ENCODE peak calls at places on chromosomes 3 and 15, in five cellular contexts. One of them, this sample, is unnamed.

GRCh38 chr15:27486676-27487290 is 515.8 kb downstream of the GABRG3 start:
- DNase-seq in heart left ventricle: no peak
- DNase-seq in IMR-90: no peak
- DNase-seq in neural progenitor cell: no peak
- DNase-seq in esophagus squamous epithelium: no peak
- DNase-seq in this sample: no peak

GRCh38 chr3:9686050-9686384 is 17.6 kb upstream of the CPNE9 start:
- DNase-seq in esophagus squamous epithelium: no peak
- DNase-seq in heart left ventricle: no peak
- DNase-seq in neural progenitor cell: no peak
- DNase-seq in IMR-90: no peak
- DNase-seq in this sample: no peak

GRCh38 chr15:29208352-29208751 is 61.3 kb downstream of the NSMCE3 start:
- DNase-seq in neural progenitor cell: no peak
- DNase-seq in IMR-90: no peak
- DNase-seq in esophagus squamous epithelium: no peak
- DNase-seq in heart left ventricle: no peak
- DNase-seq in this sample: no peak

GRCh38 chr3:184645304-184645703 is 66.6 kb downstream of the MAGEF1 start:
- DNase-seq in IMR-90: peak
- DNase-seq in heart left ventricle: no peak
- DNase-seq in neural progenitor cell: no peak
- DNase-seq in esophagus squamous epithelium: no peak
- DNase-seq in this sample: no peak

GRCh38 chr3:42683875-42684593 is 1.3 kb upstream of the KLHL40 start:
- DNase-seq in heart left ventricle: peak
- DNase-seq in neural progenitor cell: no peak
- DNase-seq in esophagus squamous epithelium: no peak
- DNase-seq in IMR-90: peak
- DNase-seq in this sample: no peak

GRCh38 chr15:20340331-20340811 is 201.2 kb downstream of the GOLGA6L6 start:
- DNase-seq in neural progenitor cell: no peak
- DNase-seq in heart left ventricle: peak
- DNase-seq in esophagus squamous epithelium: no peak
- DNase-seq in IMR-90: peak
- DNase-seq in this sample: peak

GRCh38 chr3:58627580-58627894 is 39.0 kb downstream of the FAM3D start:
- DNase-seq in esophagus squamous epithelium: no peak
- DNase-seq in IMR-90: no peak
- DNase-seq in heart left ventricle: peak
- DNase-seq in neural progenitor cell: no peak
- DNase-seq in this sample: no peak

GRCh38 chr3:25094932-25095690 is 333.0 kb upstream of the RARB start:
- DNase-seq in IMR-90: no peak
- DNase-seq in heart left ventricle: no peak
- DNase-seq in esophagus squamous epithelium: no peak
- DNase-seq in neural progenitor cell: no peak
- DNase-seq in this sample: no peak

GRCh38 chr15:38111070-38111469 is 141.6 kb upstream of the SPRED1 start:
- DNase-seq in esophagus squamous epithelium: no peak
- DNase-seq in IMR-90: no peak
- DNase-seq in neural progenitor cell: no peak
- DNase-seq in heart left ventricle: no peak
- DNase-seq in this sample: no peak

GRCh38 chr3:63333815-63334214 is 55.7 kb downstream of the SYNPR start:
- DNase-seq in neural progenitor cell: no peak
- DNase-seq in IMR-90: peak
- DNase-seq in esophagus squamous epithelium: no peak
- DNase-seq in heart left ventricle: no peak
- DNase-seq in this sample: no peak
- TF ChIP-seq CTCF in neural progenitor cell: peak
- TF ChIP-seq CTCF in IMR-90: peak
- TF ChIP-seq CTCF in esophagus squamous epithelium: no peak
- TF ChIP-seq CTCF in heart left ventricle: peak
- TF ChIP-seq CTCF in this sample: no peak

GRCh38 chr3:17087509-17087908 is 202.8 kb downstream of the PLCL2 start:
- DNase-seq in IMR-90: no peak
- DNase-seq in neural progenitor cell: no peak
- DNase-seq in esophagus squamous epithelium: no peak
- DNase-seq in heart left ventricle: no peak
- DNase-seq in this sample: no peak
- H3K27ac ChIP-seq in IMR-90: no peak
- H3K27ac ChIP-seq in neural progenitor cell: no peak
- H3K27ac ChIP-seq in esophagus squamous epithelium: no peak
- H3K27ac ChIP-seq in heart left ventricle: peak
- H3K27ac ChIP-seq in this sample: no peak

GRCh38 chr3:49700453-49701128 is 11.2 kb downstream of the RNF123 start:
- DNase-seq in neural progenitor cell: peak
- DNase-seq in esophagus squamous epithelium: no peak
- DNase-seq in IMR-90: no peak
- DNase-seq in heart left ventricle: no peak
- DNase-seq in this sample: no peak
- TF ChIP-seq CTCF in neural progenitor cell: peak
- TF ChIP-seq CTCF in esophagus squamous epithelium: no peak
- TF ChIP-seq CTCF in IMR-90: no peak
- TF ChIP-seq CTCF in heart left ventricle: no peak
- TF ChIP-seq CTCF in this sample: no peak

DNA sequence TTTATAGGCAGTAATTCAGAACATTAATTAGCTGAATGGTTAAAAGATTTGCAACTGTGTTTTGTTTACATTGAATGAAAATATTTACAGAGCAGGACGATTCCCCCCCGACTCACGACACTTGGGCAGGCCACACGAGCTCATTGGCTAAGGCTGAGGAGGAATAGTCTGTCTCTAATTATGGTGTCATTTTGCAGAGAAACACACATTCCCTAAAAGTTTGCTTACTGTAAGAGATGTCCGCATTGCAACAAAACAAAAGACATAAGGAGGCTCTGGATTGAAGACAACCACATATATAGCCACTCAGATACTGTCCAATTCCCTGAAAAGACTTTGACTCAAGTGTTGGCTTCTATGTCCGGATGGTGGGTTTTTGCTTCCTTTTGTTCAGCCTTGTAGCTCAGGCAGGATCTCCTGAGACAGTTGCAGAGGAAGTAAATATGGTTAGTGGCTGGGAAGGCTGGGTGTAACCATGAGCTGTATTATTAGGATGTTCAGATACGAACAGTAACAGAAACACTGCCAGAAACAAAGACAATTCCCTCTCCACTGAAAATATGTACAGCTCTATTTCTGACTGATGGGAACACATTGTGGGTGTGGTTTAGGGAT is 170.4 kb downstream of the KLHL25 start:
- DNase-seq in heart left ventricle: peak
- DNase-seq in esophagus squamous epithelium: no peak
- DNase-seq in IMR-90: no peak
- DNase-seq in neural progenitor cell: no peak
- DNase-seq in this sample: no peak
- H3K27ac ChIP-seq in heart left ventricle: peak
- H3K27ac ChIP-seq in esophagus squamous epithelium: peak
- H3K27ac ChIP-seq in IMR-90: peak
- H3K27ac ChIP-seq in neural progenitor cell: no peak
- H3K27ac ChIP-seq in this sample: peak

GRCh38 chr3:53230041-53230621 is 25.7 kb downstream of the TKT start:
- DNase-seq in esophagus squamous epithelium: no peak
- DNase-seq in IMR-90: no peak
- DNase-seq in neural progenitor cell: no peak
- DNase-seq in heart left ventricle: no peak
- DNase-seq in this sample: no peak

GRCh38 chr3:53229606-53230005 is 26.2 kb downstream of the TKT start:
- DNase-seq in neural progenitor cell: no peak
- DNase-seq in heart left ventricle: no peak
- DNase-seq in IMR-90: no peak
- DNase-seq in esophagus squamous epithelium: no peak
- DNase-seq in this sample: no peak

GRCh38 chr3:53232641-53233377 is 23.0 kb downstream of the TKT start:
- DNase-seq in neural progenitor cell: no peak
- DNase-seq in esophagus squamous epithelium: no peak
- DNase-seq in IMR-90: no peak
- DNase-seq in heart left ventricle: no peak
- DNase-seq in this sample: no peak

GRCh38 chr3:53230789-53231188 is 25.0 kb downstream of the TKT start:
- DNase-seq in neural progenitor cell: no peak
- DNase-seq in heart left ventricle: no peak
- DNase-seq in IMR-90: no peak
- DNase-seq in esophagus squamous epithelium: no peak
- DNase-seq in this sample: no peak

GRCh38 chr3:53231532-53232511 is 24.0 kb downstream of the TKT start:
- DNase-seq in IMR-90: no peak
- DNase-seq in esophagus squamous epithelium: no peak
- DNase-seq in neural progenitor cell: no peak
- DNase-seq in heart left ventricle: no peak
- DNase-seq in this sample: no peak
- TF ChIP-seq CTCF in IMR-90: peak
- TF ChIP-seq CTCF in esophagus squamous epithelium: no peak
- TF ChIP-seq CTCF in neural progenitor cell: peak
- TF ChIP-seq CTCF in heart left ventricle: no peak
- TF ChIP-seq CTCF in this sample: no peak

DNA sequence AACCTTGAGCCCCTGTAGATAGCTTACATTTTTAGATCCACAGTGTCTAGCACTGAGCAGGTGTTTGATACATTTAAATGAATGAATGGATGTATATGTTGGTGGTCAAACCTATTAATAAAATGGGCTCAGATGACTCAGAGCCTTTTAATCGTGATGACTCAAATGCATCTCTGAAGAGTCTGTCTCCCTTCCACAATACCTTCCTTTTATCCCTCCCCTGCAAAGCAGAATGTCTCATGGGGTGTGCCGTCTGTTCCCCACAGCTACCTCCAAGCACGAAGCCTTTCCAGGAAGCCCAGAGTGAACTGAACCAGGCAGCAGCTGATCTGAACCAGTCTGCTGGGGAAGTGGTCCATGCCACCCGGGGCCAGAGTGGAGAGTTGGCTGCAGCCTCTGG is 303.5 kb upstream of the TPM1 start:
- DNase-seq in heart left ventricle: no peak
- DNase-seq in IMR-90: peak
- DNase-seq in esophagus squamous epithelium: no peak
- DNase-seq in neural progenitor cell: no peak
- DNase-seq in this sample: no peak
- H3K27ac ChIP-seq in heart left ventricle: no peak
- H3K27ac ChIP-seq in IMR-90: no peak
- H3K27ac ChIP-seq in esophagus squamous epithelium: no peak
- H3K27ac ChIP-seq in neural progenitor cell: no peak
- H3K27ac ChIP-seq in this sample: peak

GRCh38 chr15:42121021-42121420 is 26.7 kb upstream of the PLA2G4D start:
- DNase-seq in IMR-90: no peak
- DNase-seq in heart left ventricle: no peak
- DNase-seq in esophagus squamous epithelium: no peak
- DNase-seq in neural progenitor cell: no peak
- DNase-seq in this sample: no peak
- TF ChIP-seq CTCF in IMR-90: no peak
- TF ChIP-seq CTCF in heart left ventricle: no peak
- TF ChIP-seq CTCF in esophagus squamous epithelium: no peak
- TF ChIP-seq CTCF in neural progenitor cell: no peak
- TF ChIP-seq CTCF in this sample: no peak

This sample was measured in vagina.